ENCODE peak calls at places on chromosomes 3 and 15, in seven cellular contexts. Z is stomach, B is iris pigment epithelial cell, A is RWPE1, P is astrocyte of the spinal cord, O is left ventricle myocardium superior, X is omental fat pad. T is an unnamed sample.

GRCh38 chr3:4501422-4501821 is 8.3 kb downstream of the ITPR1 start:
- DNase-seq in Z (no peak), X (no peak), P (no peak), B (no peak), O (no peak), A (no peak), T (no peak)

GRCh38 chr3:14393440-14394111 is 8.8 kb upstream of the SLC6A6 start:
- DNase-seq in O (no peak), X (no peak), B (no peak), A (no peak), Z (no peak), P (peak), T (no peak)

GRCh38 chr3:99842826-99843589 is 25.3 kb downstream of the CMSS1 start:
- DNase-seq in B (peak), X (no peak), P (peak), Z (no peak), O (no peak), A (peak), T (no peak)

GRCh38 chr15:99961011-99961441 is 227.8 kb upstream of the LYSMD4 start:
- DNase-seq in X (no peak), B (peak), Z (no peak), O (peak), P (peak), A (no peak), T (no peak)

GRCh38 chr15:75198560-75199346 is 2.9 kb upstream of the C15orf39 start:
- DNase-seq in X (no peak), A (peak), Z (no peak), P (peak), B (peak), O (no peak), T (no peak)

GRCh38 chr15:82805994-82806406 is at the start of gene FSD2:
- DNase-seq in O (peak), A (no peak), P (no peak), B (no peak), X (no peak), Z (no peak), T (no peak)

GRCh38 chr3:101351834-101352233 is 31.5 kb upstream of the IMPG2 start:
- DNase-seq in O (no peak), A (no peak), B (no peak), X (no peak), Z (no peak), P (no peak), T (no peak)

GRCh38 chr15:33720952-33721351 is 247.3 kb upstream of the CHRM5 start:
- DNase-seq in O (no peak), X (no peak), B (peak), P (peak), A (peak), Z (no peak), T (peak)

GRCh38 chr3:71956716-71957115 is 171.8 kb upstream of the PROK2 start:
- DNase-seq in Z (no peak), X (no peak), A (no peak), O (no peak), P (no peak), B (no peak), T (no peak)

GRCh38 chr3:38153986-38154608 is 11.2 kb upstream of the OXSR1 start:
- DNase-seq in B (peak), X (no peak), O (no peak), Z (no peak), P (no peak), A (peak), T (no peak)

GRCh38 chr15:38252481-38253311 is at the start of gene SPRED1:
- DNase-seq in P (no peak), X (no peak), O (peak), Z (peak), A (peak), B (peak), T (no peak)

GRCh38 chr15:45128971-45129639 is 574 bp downstream of the DUOXA1 start:
- DNase-seq in Z (no peak), X (no peak), P (no peak), O (no peak), A (no peak), B (no peak), T (no peak)

GRCh38 chr3:69739204-69740102 is at the start of gene MITF:
- DNase-seq in X (peak), P (peak), A (peak), B (peak), Z (peak), O (peak), T (no peak)

GRCh38 chr3:63964287-63965073 is 52.3 kb upstream of the SCAANT1 start:
- DNase-seq in Z (no peak), B (no peak), O (no peak), X (no peak), A (no peak), P (no peak), T (no peak)

GRCh38 chr3:61565569-61565968 is 4.2 kb downstream of the PTPRG start:
- DNase-seq in X (no peak), O (no peak), B (peak), Z (no peak), A (no peak), P (no peak), T (no peak)